ENCODE peak calls at places on chromosomes 16 and 17, in ten cellular contexts. L, I, R, N, A, G, J, B, U and M are unnamed samples.

GRCh38 chr17:3935825-3936355 is 19.6 kb upstream of the P2RX1 start:
- DNase-seq in N (peak; percentile 71), J (no peak), L (no peak), I (no peak), A (no peak), B (no peak), G (no peak), R (no peak), U (no peak), M (no peak)

GRCh38 chr17:3539881-3540540 is 17.6 kb downstream of the TRPV3 start:
- DNase-seq in I (no peak), J (no peak), A (no peak), G (no peak), B (no peak), N (no peak), U (no peak), L (no peak), R (no peak), M (no peak)

GRCh38 chr16:90081606-90081970 is 4.5 kb upstream of the PRDM7 start:
- DNase-seq in R (no peak), L (no peak), U (no peak), B (no peak), I (no peak), A (no peak), N (no peak), J (no peak), G (no peak), M (no peak)

GRCh38 chr17:54745862-54746261 is 154.8 kb upstream of the TOM1L1 start:
- DNase-seq in A (no peak), N (no peak), I (no peak), J (no peak), L (no peak), G (no peak), U (no peak), R (no peak), B (no peak), M (no peak)

GRCh38 chr17:67245073-67245693 is at the start of gene HELZ:
- DNase-seq in I (peak; percentile 85), R (peak; percentile 66), A (peak; percentile 64), J (peak; percentile 65), G (peak; percentile 92), U (peak; percentile 83), B (peak; percentile 90), L (peak; percentile 47), N (peak; percentile 93), M (peak; percentile 67)

GRCh38 chr16:907819-908218 is 63.0 kb downstream of the LMF1 start:
- DNase-seq in I (peak; percentile 12), A (no peak), J (no peak), G (no peak), L (no peak), R (no peak), U (no peak), B (no peak), N (no peak), M (no peak)

GRCh38 chr17:81868674-81869220 is 2.4 kb downstream of the ARHGDIA start:
- DNase-seq in R (no peak), G (peak; percentile 77), L (no peak), J (no peak), U (no peak), N (peak; percentile 89), A (no peak), I (peak; percentile 42), B (no peak), M (no peak)

GRCh38 chr16:84048306-84048705 is 5.7 kb upstream of the SLC38A8 start:
- DNase-seq in N (no peak), A (no peak), J (no peak), L (no peak), G (peak; percentile 85), R (no peak), B (no peak), U (no peak), I (no peak), M (no peak)

GRCh38 chr16:23967018-23967417 is 131.2 kb downstream of the PRKCB start:
- DNase-seq in G (no peak), N (no peak), B (no peak), U (peak; percentile 28), R (no peak), L (no peak), J (no peak), A (no peak), I (no peak), M (no peak)

GRCh38 chr16:89193576-89194293 is 6.6 kb downstream of the SLC22A31 start:
- DNase-seq in G (no peak), I (no peak), B (no peak), J (no peak), R (no peak), U (no peak), A (no peak), N (no peak), L (no peak), M (no peak)

GRCh38 chr17:29612094-29612403 is 10.7 kb downstream of the CORO6 start:
- DNase-seq in B (no peak), J (no peak), A (no peak), G (no peak), N (no peak), U (no peak), I (no peak), R (no peak), L (no peak), M (no peak)